ENCODE peak calls at places on chromosomes 16 and 17, in ten cellular contexts. L is retinal pigment epithelial cell; Q is NCI-H82; F is stimulated activated CD8-positive, alpha-beta memory T cell treated with anti-CD3 and anti-CD28 coated beads, Interleukin-7, amount 100 ng/mL, for 1 hour; R is naive B cell; W is activated effector memory CD4-positive, alpha-beta T cell treated with Interleukin-2 at 50 U/mL for 16 hours; C is uterus; B is NCI-H446 treated with DMSO at 0.1 percent for 48 hours; Y is neural progenitor cell; G is omental fat pad. J is an unnamed sample.

GRCh38 chr17:62807812-62808575 is at the start of gene MARCHF10:
- DNase-seq in B (no peak), Q (peak; percentile 48), G (no peak), C (no peak), W (no peak), F (no peak), Y (peak; percentile 79), R (peak; percentile 61), L (no peak), J (no peak)

GRCh38 chr17:27989046-27989445 is 53.4 kb upstream of the NLK start:
- DNase-seq in C (no peak), R (no peak), L (no peak), G (no peak), F (no peak), W (no peak), Y (no peak), Q (no peak), B (no peak), J (no peak)

GRCh38 chr16:11099672-11100195 is 155.4 kb downstream of the CLEC16A start:
- DNase-seq in C (no peak), L (no peak), G (no peak), W (no peak), R (no peak), F (no peak), Y (no peak), B (no peak), Q (no peak), J (no peak)

GRCh38 chr16:73066927-73067670 is 19.2 kb upstream of the ZFHX3 start:
- DNase-seq in W (no peak), Y (peak; percentile 44), R (no peak), B (no peak), C (no peak), G (no peak), Q (no peak), F (no peak), L (no peak), J (no peak)

GRCh38 chr17:20009052-20009301 is 182 bp upstream of the SPECC1 start:
- DNase-seq in W (no peak), F (no peak), R (no peak), B (no peak), Y (no peak), C (no peak), Q (no peak), G (no peak), L (no peak), J (no peak)

GRCh38 chr16:10846213-10846998 is 27.8 kb upstream of the TVP23A start:
- DNase-seq in C (no peak), R (no peak), Y (no peak), Q (no peak), B (no peak), W (no peak), F (no peak), G (no peak), L (no peak), J (no peak)

GRCh38 chr17:41489531-41489930 is at the start of gene KRT36:
- DNase-seq in Q (no peak), R (no peak), C (no peak), Y (no peak), F (no peak), L (no peak), W (no peak), B (no peak), G (no peak), J (no peak)

GRCh38 chr17:82214012-82214628 is 1.5 kb upstream of the CCDC57 start:
- DNase-seq in F (no peak), C (no peak), R (no peak), Y (no peak), B (no peak), G (no peak), L (no peak), Q (no peak), W (no peak), J (no peak)

GRCh38 chr17:68612228-68612922 is 11.2 kb upstream of the FAM20A start:
- DNase-seq in C (no peak), R (no peak), F (no peak), W (no peak), Q (no peak), G (no peak), L (no peak), B (no peak), Y (no peak), J (no peak)

GRCh38 chr17:15996322-15996721 is 3.2 kb downstream of the ZSWIM7 start:
- DNase-seq in R (no peak), Q (no peak), G (no peak), B (no peak), Y (no peak), L (no peak), W (no peak), F (no peak), C (no peak), J (no peak)

GRCh38 chr16:87918314-87918713 is 18.0 kb downstream of the CA5A start:
- DNase-seq in F (no peak), Y (no peak), R (no peak), C (peak; percentile 23), L (no peak), W (no peak), B (no peak), Q (no peak), G (no peak), J (no peak)

J was measured in GOT3.